ENCODE peak calls at places on chromosomes 13 and 19, in six cellular contexts. B, S, D, M, X and N are unnamed samples.
A peak's percentile ranks its signal among the peaks of the same experiment; 100 is the strongest.

GRCh38 chr19:35090795-35091214 is 24.8 kb upstream of the FXYD3 start:
- ATAC-seq in B (peak; percentile 12), S (peak; percentile 39), D (peak; percentile 21), M (no peak), X (no peak), N (no peak)

GRCh38 chr13:85638815-85639393 is 160.3 kb downstream of the SLITRK6 start:
- ATAC-seq in B (no peak), S (no peak), D (no peak), M (peak; percentile 22), X (no peak), N (no peak)

GRCh38 chr19:20968092-20968491 is 45.0 kb downstream of the ZNF85 start:
- ATAC-seq in B (no peak), S (no peak), D (no peak), M (no peak), X (no peak), N (no peak)

GRCh38 chr13:98535501-98536357 is 41.2 kb downstream of the STK24 start:
- ATAC-seq in B (no peak), S (peak; percentile 20), D (peak; percentile 66), M (no peak), X (no peak), N (no peak)

GRCh38 chr19:5407356-5407755 is 47.9 kb upstream of the ZNRF4 start:
- ATAC-seq in B (peak; percentile 81), S (peak; percentile 74), D (no peak), M (no peak), X (no peak), N (no peak)

GRCh38 chr19:20558011-20558410 is 7.6 kb downstream of the ZNF737 start:
- ATAC-seq in B (no peak), S (no peak), D (no peak), M (no peak), X (no peak), N (no peak)

GRCh38 chr19:3544742-3545668 is 6.0 kb downstream of the TEKTIP1 start:
- ATAC-seq in B (peak; percentile 93), S (peak; percentile 83), D (peak; percentile 75), M (peak; percentile 76), X (peak; percentile 92), N (peak; percentile 62)

GRCh38 chr13:29801102-29801501 is 49.3 kb downstream of the UBL3 start:
- ATAC-seq in B (no peak), S (no peak), D (no peak), M (peak; percentile 30), X (no peak), N (no peak)

GRCh38 chr13:75902166-75903104 is 266.3 kb downstream of the LMO7 start:
- ATAC-seq in B (no peak), S (no peak), D (no peak), M (no peak), X (no peak), N (no peak)

GRCh38 chr13:47665041-47665440 is 336.0 kb downstream of the SUCLA2 start:
- ATAC-seq in B (no peak), S (no peak), D (no peak), M (no peak), X (no peak), N (no peak)

GRCh38 chr13:44352671-44353070 is 21.0 kb upstream of the SERP2 start:
- ATAC-seq in B (no peak), S (no peak), D (no peak), M (no peak), X (no peak), N (no peak)

GRCh38 chr13:69124996-69125395 is 982.6 kb upstream of the ATXN8OS start:
- ATAC-seq in B (no peak), S (no peak), D (no peak), M (no peak), X (no peak), N (no peak)

GRCh38 chr19:18385675-18386542 is at the start of gene GDF15:
- ATAC-seq in B (peak; percentile 88), S (peak; percentile 77), D (peak; percentile 81), M (peak; percentile 88), X (peak; percentile 70), N (peak; percentile 63)

GRCh38 chr13:75312884-75313520 is 169.0 kb downstream of the TBC1D4 start:
- ATAC-seq in B (no peak), S (no peak), D (peak; percentile 60), M (no peak), X (peak; percentile 54), N (no peak)

GRCh38 chr19:41449865-41450178 is 6.9 kb downstream of the ERICH4 start:
- ATAC-seq in B (no peak), S (peak; percentile 53), D (peak; percentile 47), M (no peak), X (peak; percentile 18), N (no peak)

GRCh38 chr19:17333611-17334413 is 843 bp downstream of the ANO8 start:
- ATAC-seq in B (peak; percentile 27), S (no peak), D (no peak), M (no peak), X (peak; percentile 45), N (no peak)

GRCh38 chr13:67096418-67096817 is 133.7 kb downstream of the PCDH9 start:
- ATAC-seq in B (peak; percentile 48), S (no peak), D (no peak), M (no peak), X (no peak), N (no peak)

GRCh38 chr13:20981370-20982095 is 79.0 kb upstream of the XPO4 start:
- ATAC-seq in B (no peak), S (no peak), D (no peak), M (peak; percentile 41), X (no peak), N (no peak)

GRCh38 chr13:80477641-80478443 is 136.9 kb upstream of the SPRY2 start:
- ATAC-seq in B (no peak), S (no peak), D (no peak), M (no peak), X (peak; percentile 80), N (no peak)

GRCh38 chr13:102680133-102680717 is 14.6 kb downstream of the METTL21C start:
- ATAC-seq in B (peak; percentile 60), S (no peak), D (no peak), M (no peak), X (peak; percentile 22), N (no peak)

GRCh38 chr19:35740108-35740422 is 2.2 kb downstream of the IGFLR1 start:
- ATAC-seq in B (peak; percentile 45), S (peak; percentile 31), D (no peak), M (no peak), X (peak; percentile 14), N (no peak)

GRCh38 chr13:24500977-24501376 is 11.6 kb downstream of the PARP4 start:
- ATAC-seq in B (no peak), S (peak; percentile 46), D (no peak), M (no peak), X (no peak), N (no peak)

GRCh38 chr19:3396881-3397265 is 30.5 kb downstream of the NFIC start:
- ATAC-seq in B (no peak), S (peak; percentile 12), D (no peak), M (no peak), X (no peak), N (no peak)

GRCh38 chr13:98503175-98504028 is 73.5 kb downstream of the STK24 start:
- ATAC-seq in B (peak; percentile 77), S (no peak), D (peak; percentile 7), M (no peak), X (peak; percentile 16), N (no peak)

GRCh38 chr13:95124959-95125358 is 176.3 kb downstream of the ABCC4 start:
- ATAC-seq in B (no peak), S (no peak), D (no peak), M (no peak), X (no peak), N (no peak)

GRCh38 chr13:40665061-40665753 is 1.2 kb downstream of the FOXO1 start:
- ATAC-seq in B (peak; percentile 29), S (peak; percentile 31), D (peak; percentile 19), M (no peak), X (peak; percentile 15), N (peak; percentile 4)

GRCh38 chr19:33403973-33404304 is 30.4 kb downstream of the CEBPG start:
- ATAC-seq in B (no peak), S (no peak), D (no peak), M (no peak), X (no peak), N (no peak)
- H3K4me1 ChIP-seq in B (no peaks in the 10 kb centered on the region), S (peaks cover 8% of the 10 kb centered on the region), D (peaks cover 80% of the 10 kb centered on the region), M (no peaks in the 10 kb centered on the region), X (peaks cover 4% of the 10 kb centered on the region), N (peaks cover 31% of the 10 kb centered on the region)

DNA sequence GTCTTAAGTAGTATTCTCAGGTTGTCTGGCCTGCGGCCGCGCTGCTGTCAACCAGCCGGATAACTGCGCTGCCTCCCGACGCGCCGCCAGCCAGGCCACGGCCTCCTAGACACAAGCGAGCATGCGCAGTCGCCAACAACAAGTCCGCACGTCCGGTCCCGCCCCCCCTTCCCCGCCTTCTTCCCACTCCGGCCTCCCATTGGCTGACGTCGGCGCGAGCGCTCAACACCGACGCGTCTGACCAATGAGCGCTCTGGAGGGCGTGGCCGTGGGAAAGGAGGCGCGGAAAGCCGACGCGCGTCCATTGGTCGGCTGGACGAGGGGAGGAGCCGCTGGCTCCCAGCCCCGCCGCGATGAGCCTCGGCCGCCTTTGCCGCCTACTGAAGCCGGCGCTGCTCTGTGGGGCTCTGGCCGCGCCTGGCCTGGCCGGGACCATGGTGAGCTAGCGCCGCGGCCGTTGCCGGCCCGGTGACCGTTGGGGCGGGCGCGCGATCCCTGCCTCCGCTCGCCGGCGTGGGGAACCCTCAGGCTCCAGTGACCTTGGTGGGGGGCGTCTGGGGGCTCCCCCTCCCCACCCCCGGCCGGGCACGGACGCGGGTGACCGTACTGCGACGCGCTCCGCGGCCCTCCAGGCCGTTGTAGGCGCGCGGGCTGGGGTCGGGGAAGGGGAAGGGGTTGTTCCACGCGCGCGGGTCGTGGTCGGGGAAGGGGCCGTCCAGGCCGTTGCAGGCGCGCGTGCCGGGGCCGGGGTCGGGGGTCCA is at the start of gene GPX4:
- ATAC-seq in B (peak; percentile 95), S (peak; percentile 79), D (peak; percentile 85), M (peak; percentile 93), X (peak; percentile 80), N (peak; percentile 89)
- TF ChIP-seq EP300 in B (no peak), S (no peak), D (peak; percentile 44), M (no peak), X (no peak), N (no peak)

GRCh38 chr19:12484371-12485322 is at the start of gene ZNF709:
- ATAC-seq in B (peak; percentile 98), S (no peak), D (peak; percentile 94), M (peak; percentile 95), X (peak; percentile 99), N (peak; percentile 99)
- TF ChIP-seq POLR2A in B (no peak), S (no peak), D (peak; percentile 98), M (peak; percentile 70), X (peak; percentile 84), N (peak; percentile 13)

GRCh38 chr19:47661571-47661970 is 51.7 kb upstream of the EHD2 start:
- ATAC-seq in B (no peak), S (no peak), D (no peak), M (no peak), X (no peak), N (no peak)
- H3K4me1 ChIP-seq in B (peaks cover 22% of the 10 kb centered on the region), S (peaks cover 51% of the 10 kb centered on the region), D (peaks cover 74% of the 10 kb centered on the region), M (peaks cover 51% of the 10 kb centered on the region), X (no peaks in the 10 kb centered on the region), N (peaks cover 87% of the 10 kb centered on the region)

GRCh38 chr13:110246530-110246929 is 60.4 kb downstream of the COL4A1 start:
- ATAC-seq in B (no peak), S (no peak), D (no peak), M (no peak), X (no peak), N (no peak)
- TF ChIP-seq EP300 in B (no peak), S (no peak), D (no peak), M (peak; percentile 19), X (no peak), N (no peak)